ENCODE peak calls at places on chromosomes 3 and 15, in six cellular contexts. Q, I, H, E, O and R are unnamed samples.
A peak's percentile ranks its signal among the peaks of the same experiment; 100 is the strongest.

GRCh38 chr3:46422617-46423016 is 15.6 kb downstream of the CCRL2 start:
- DNase-seq in Q (no peak), I (no peak), H (no peak), E (no peak), O (peak; percentile 51), R (peak; percentile 13)

GRCh38 chr15:60793656-60794055 is 314.7 kb upstream of the ICE2 start:
- DNase-seq in Q (no peak), I (no peak), H (no peak), E (no peak), O (no peak), R (no peak)

GRCh38 chr15:100849021-100849831 is 30.4 kb upstream of the ALDH1A3 start:
- DNase-seq in Q (peak; percentile 15), I (peak; percentile 35), H (peak; percentile 66), E (peak; percentile 39), O (no peak), R (peak; percentile 58)

GRCh38 chr3:1092771-1093170 is at the start of gene CNTN6:
- DNase-seq in Q (no peak), I (peak; percentile 9), H (no peak), E (peak; percentile 15), O (peak; percentile 23), R (peak; percentile 16)

GRCh38 chr15:73941871-73942635 is 15.8 kb downstream of the LOXL1 start:
- DNase-seq in Q (no peak), I (no peak), H (no peak), E (peak; percentile 37), O (no peak), R (no peak)

GRCh38 chr3:33115024-33115768 is 1.4 kb downstream of the CRTAP start:
- DNase-seq in Q (no peak), I (peak; percentile 94), H (no peak), E (peak; percentile 92), O (peak; percentile 79), R (peak; percentile 96)

GRCh38 chr3:98592345-98592935 is 971 bp downstream of the CPOX start:
- DNase-seq in Q (no peak), I (no peak), H (no peak), E (no peak), O (no peak), R (no peak)

GRCh38 chr3:193960485-193961172 is 175.3 kb upstream of the HES1 start:
- DNase-seq in Q (no peak), I (no peak), H (no peak), E (no peak), O (peak; percentile 78), R (no peak)

GRCh38 chr15:34944946-34945345 is 24.6 kb downstream of the AQR start:
- DNase-seq in Q (no peak), I (no peak), H (no peak), E (peak; percentile 8), O (no peak), R (no peak)

GRCh38 chr15:90664650-90665287 is 52.4 kb upstream of the BLM start:
- DNase-seq in Q (peak; percentile 31), I (peak; percentile 62), H (no peak), E (peak; percentile 60), O (no peak), R (peak; percentile 52)

GRCh38 chr15:39453500-39454073 is 127.3 kb upstream of the THBS1 start:
- DNase-seq in Q (no peak), I (no peak), H (peak; percentile 53), E (no peak), O (no peak), R (no peak)

GRCh38 chr15:68843425-68844311 is 23.0 kb upstream of the ANP32A start:
- DNase-seq in Q (peak; percentile 36), I (peak; percentile 27), H (no peak), E (peak; percentile 15), O (peak; percentile 23), R (peak; percentile 18)

GRCh38 chr3:55169608-55170010 is 241.8 kb upstream of the LRTM1 start:
- DNase-seq in Q (no peak), I (peak; percentile 99), H (no peak), E (peak; percentile 97), O (no peak), R (peak; percentile 97)

GRCh38 chr3:76028816-76029215 is 243.5 kb upstream of the ZNF717 start:
- DNase-seq in Q (no peak), I (peak; percentile 64), H (no peak), E (no peak), O (no peak), R (no peak)

GRCh38 chr3:57927916-57928315 is 80.3 kb upstream of the FLNB start:
- DNase-seq in Q (no peak), I (peak; percentile 55), H (no peak), E (peak; percentile 44), O (no peak), R (peak; percentile 53)

GRCh38 chr3:13650210-13651056 is 101.5 kb downstream of the FBLN2 start:
- DNase-seq in Q (peak; percentile 93), I (peak; percentile 60), H (peak; percentile 90), E (peak; percentile 83), O (peak; percentile 90), R (peak; percentile 64)

GRCh38 chr15:88299502-88299901 is 43.0 kb upstream of the NTRK3 start:
- DNase-seq in Q (no peak), I (no peak), H (no peak), E (no peak), O (no peak), R (no peak)

GRCh38 chr15:38576261-38576660 is 11.6 kb upstream of the RASGRP1 start:
- DNase-seq in Q (no peak), I (no peak), H (no peak), E (no peak), O (no peak), R (no peak)

GRCh38 chr3:52044869-52045616 is 11.3 kb downstream of the DUSP7 start:
- DNase-seq in Q (no peak), I (no peak), H (no peak), E (no peak), O (no peak), R (no peak)

GRCh38 chr3:130507746-130508145 is 9.2 kb upstream of the COL6A6 start:
- DNase-seq in Q (no peak), I (no peak), H (no peak), E (no peak), O (no peak), R (no peak)

GRCh38 chr15:28456476-28457395 is 76.0 kb downstream of the GOLGA8G start:
- DNase-seq in Q (peak; percentile 20), I (no peak), H (no peak), E (no peak), O (peak; percentile 10), R (no peak)

GRCh38 chr3:188151438-188151837 is 2.5 kb upstream of the LPP start:
- DNase-seq in Q (no peak), I (peak; percentile 19), H (no peak), E (peak; percentile 50), O (no peak), R (no peak)

DNA sequence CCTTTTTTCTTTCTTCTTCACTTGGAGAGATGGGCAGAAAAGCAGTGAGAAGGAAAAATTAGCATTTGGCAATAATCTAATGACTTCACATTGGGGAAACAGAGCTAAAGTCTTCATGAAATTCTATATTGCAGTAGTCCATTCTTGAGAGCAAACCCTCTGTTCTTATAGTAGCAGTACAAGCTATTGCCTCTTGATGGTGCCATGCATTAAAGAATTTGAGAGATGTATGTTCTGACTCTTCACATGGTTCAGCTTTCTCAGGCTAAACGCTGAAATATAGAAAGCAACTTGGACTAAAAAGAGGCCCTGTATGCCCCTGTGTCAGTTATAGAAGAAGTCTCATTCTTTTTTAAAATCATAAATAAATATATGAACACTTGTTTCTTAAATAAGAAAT is 36.0 kb downstream of the PHLDB2 start:
- DNase-seq in Q (no peak), I (peak; percentile 87), H (no peak), E (peak; percentile 87), O (no peak), R (peak; percentile 40)
- TF ChIP-seq CTCF in Q (no peak), I (peak; percentile 31), H (peak; percentile 13), E (peak; percentile 64), O (peak; percentile 39), R (peak; percentile 31)

DNA sequence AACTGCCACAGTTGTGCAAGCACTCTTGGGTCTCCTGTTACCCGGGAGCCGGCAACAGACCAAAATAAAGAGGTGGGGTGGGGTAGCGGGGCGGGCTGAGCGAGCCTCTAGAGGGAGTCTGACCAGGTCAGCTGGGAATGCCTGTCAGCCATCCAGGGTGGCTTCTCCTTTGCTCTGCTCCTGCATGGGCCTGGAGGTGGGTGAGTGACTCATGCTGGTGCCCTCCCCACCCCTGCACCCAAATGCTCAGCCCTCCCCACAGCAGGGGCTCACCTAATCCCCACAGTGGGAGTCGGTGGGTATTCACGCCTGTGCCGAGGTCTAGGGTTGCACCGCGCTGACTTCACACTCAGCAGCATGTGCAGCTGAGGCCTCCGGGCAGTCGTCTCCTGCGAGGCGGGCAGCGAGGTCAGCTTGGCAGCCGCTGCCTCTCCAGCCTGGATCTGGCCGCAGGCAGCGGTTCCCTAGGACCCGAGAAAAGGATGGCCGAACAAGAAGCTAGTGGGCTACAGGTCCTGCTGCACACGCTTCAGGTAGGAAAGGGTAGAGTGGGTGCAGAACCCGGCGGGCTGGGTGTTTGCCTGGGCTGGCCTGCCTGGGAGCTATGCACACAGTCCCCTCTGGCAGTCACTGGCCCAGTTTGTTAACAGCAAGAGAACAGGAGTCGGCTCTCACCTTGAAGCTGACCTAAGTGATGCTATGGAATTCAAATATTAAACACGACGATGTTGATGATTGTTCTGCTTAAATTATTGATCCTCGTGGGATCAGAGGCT is at the start of gene AGBL1:
- DNase-seq in Q (no peak), I (no peak), H (no peak), E (no peak), O (no peak), R (no peak)
- TF ChIP-seq CTCF in Q (no peak), I (no peak), H (no peak), E (no peak), O (no peak), R (no peak)

GRCh38 chr15:92273732-92274131 is 119.9 kb upstream of the ST8SIA2 start:
- DNase-seq in Q (no peak), I (no peak), H (no peak), E (no peak), O (no peak), R (no peak)

GRCh38 chr15:92272106-92272505 is 121.6 kb upstream of the ST8SIA2 start:
- DNase-seq in Q (no peak), I (no peak), H (no peak), E (no peak), O (no peak), R (no peak)

GRCh38 chr15:92273286-92273685 is 120.4 kb upstream of the ST8SIA2 start:
- DNase-seq in Q (no peak), I (no peak), H (no peak), E (no peak), O (no peak), R (no peak)

GRCh38 chr15:92277776-92278175 is 115.9 kb upstream of the ST8SIA2 start:
- DNase-seq in Q (peak; percentile 28), I (no peak), H (no peak), E (peak; percentile 0), O (peak; percentile 15), R (no peak)
- TF ChIP-seq CTCF in Q (peak; percentile 52), I (no peak), H (no peak), E (peak; percentile 3), O (peak; percentile 26), R (no peak)

DNA sequence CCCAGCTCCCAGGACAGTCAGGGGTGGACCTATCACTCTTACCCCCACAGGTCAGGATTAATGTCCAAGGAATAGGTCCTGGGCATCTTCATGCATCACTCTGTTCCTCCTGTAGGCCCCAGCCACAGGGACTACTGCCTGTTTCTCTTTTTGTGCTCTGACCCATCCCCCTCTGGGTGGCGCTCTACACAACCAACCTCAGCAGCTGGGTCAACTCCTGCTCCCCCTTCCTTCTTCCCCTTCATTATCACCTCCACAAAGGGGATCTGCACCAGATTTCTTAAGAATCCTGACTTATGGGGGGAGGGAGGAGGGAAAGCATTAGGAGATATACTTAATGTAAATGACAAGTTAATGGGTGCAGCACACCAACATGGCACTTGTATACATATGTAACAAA is 12.2 kb upstream of the TRANK1 start:
- DNase-seq in Q (no peak), I (no peak), H (no peak), E (no peak), O (no peak), R (no peak)
- TF ChIP-seq CTCF in Q (peak; percentile 31), I (no peak), H (no peak), E (peak; percentile 13), O (no peak), R (no peak)

GRCh38 chr15:53160092-53160704 is 370.1 kb upstream of the ONECUT1 start:
- DNase-seq in Q (no peak), I (no peak), H (no peak), E (no peak), O (no peak), R (no peak)
- TF ChIP-seq CTCF in Q (no peak), I (no peak), H (no peak), E (no peak), O (no peak), R (no peak)